ENCODE peak calls at places on chromosomes 7 and 10, in nine cellular contexts. W, V, A, T, F, M, I, L and U are unnamed samples.

GRCh38 chr7:33832326-33832725 is 73.0 kb upstream of the BMPER start:
- DNase-seq in W (no peak), M (no peak), L (no peak), T (no peak), V (no peak), F (no peak), A (no peak), I (no peak), U (no peak)

GRCh38 chr7:16062269-16062668 is 359.1 kb downstream of the CRPPA start:
- DNase-seq in W (no peak), V (no peak), L (no peak), T (peak; percentile 78), A (no peak), I (peak; percentile 77), F (no peak), M (peak; percentile 24), U (no peak)

GRCh38 chr7:121057878-121058277 is 69.4 kb downstream of the CPED1 start:
- DNase-seq in I (no peak), M (no peak), A (no peak), V (no peak), W (no peak), L (no peak), T (no peak), F (no peak), U (no peak)

GRCh38 chr7:134051020-134051419 is 76.1 kb upstream of the LRGUK start:
- DNase-seq in L (no peak), F (no peak), A (no peak), W (no peak), T (no peak), M (no peak), V (no peak), I (no peak), U (no peak)

GRCh38 chr7:121604627-121605296 is 208.7 kb upstream of the FAM3C start:
- DNase-seq in F (no peak), V (no peak), T (peak; percentile 59), A (no peak), M (no peak), W (no peak), I (peak; percentile 8), L (no peak), U (no peak)

GRCh38 chr7:155533120-155533826 is 13.1 kb downstream of the CNPY1 start:
- DNase-seq in A (no peak), M (no peak), V (no peak), W (no peak), T (no peak), L (peak; percentile 63), I (no peak), F (no peak), U (no peak)

GRCh38 chr7:139958599-139959380 is 104.0 kb downstream of the PARP12 start:
- DNase-seq in W (no peak), A (no peak), M (no peak), I (peak; percentile 95), F (no peak), L (no peak), T (peak; percentile 16), V (no peak), U (no peak)

GRCh38 chr10:97861924-97862323 is 12.3 kb downstream of the GOLGA7B start:
- DNase-seq in L (no peak), I (no peak), F (no peak), V (no peak), W (no peak), T (no peak), M (no peak), A (no peak), U (no peak)

GRCh38 chr7:154202002-154202401 is 149.8 kb downstream of the DPP6 start:
- DNase-seq in V (no peak), W (no peak), F (no peak), I (no peak), T (no peak), L (no peak), M (no peak), A (no peak), U (no peak)

GRCh38 chr10:87818505-87819273 is 663 bp upstream of the ATAD1 start:
- DNase-seq in A (peak; percentile 31), F (no peak), L (peak; percentile 67), I (peak; percentile 8), W (peak; percentile 64), M (no peak), T (no peak), V (no peak), U (peak; percentile 12)

GRCh38 chr10:60572511-60573194 is 183.0 kb upstream of the ANK3 start:
- DNase-seq in L (no peak), W (no peak), M (peak; percentile 21), I (peak; percentile 63), T (peak; percentile 66), F (peak; percentile 46), V (peak; percentile 48), A (peak; percentile 44), U (peak; percentile 51)

GRCh38 chr7:137545059-137545730 is 201.7 kb upstream of the PTN start:
- DNase-seq in M (no peak), A (no peak), W (no peak), L (no peak), T (no peak), I (no peak), F (no peak), V (no peak), U (no peak)

GRCh38 chr7:140003913-140004382 is 58.8 kb downstream of the PARP12 start:
- DNase-seq in T (peak; percentile 27), A (peak; percentile 43), W (peak; percentile 63), V (peak; percentile 42), L (peak; percentile 25), I (peak; percentile 82), F (no peak), M (no peak), U (peak; percentile 51)

GRCh38 chr10:78071140-78071856 is 37.6 kb downstream of the RPS24 start:
- DNase-seq in M (no peak), W (no peak), F (no peak), A (no peak), L (no peak), V (no peak), I (no peak), T (no peak), U (no peak)

GRCh38 chr10:15353471-15353870 is 17.6 kb downstream of the FAM171A1 start:
- DNase-seq in W (no peak), M (no peak), A (no peak), L (no peak), I (no peak), T (no peak), F (no peak), V (no peak), U (no peak)

GRCh38 chr7:7002416-7003062 is 176.5 kb upstream of the CCZ1B start:
- DNase-seq in M (no peak), W (no peak), T (no peak), L (no peak), A (no peak), F (no peak), V (no peak), I (no peak), U (no peak)

GRCh38 chr7:1492221-1492620 is 12.0 kb downstream of the INTS1 start:
- DNase-seq in I (no peak), M (no peak), A (no peak), T (no peak), V (no peak), W (no peak), L (no peak), F (no peak), U (no peak)
- H3K4me3 ChIP-seq in I (no peak overlapping the region), M (no peak overlapping the region), A (no peak overlapping the region), T (no peak overlapping the region), V (no peak overlapping the region), W (no peak overlapping the region), L (no peak overlapping the region), F (no peak overlapping the region), U (no peak overlapping the region)

GRCh38 chr7:74709880-74710671 is 52.6 kb downstream of the GTF2I start:
- DNase-seq in F (no peak), A (no peak), V (no peak), L (no peak), I (no peak), M (no peak), W (peak; percentile 38), T (no peak), U (no peak)
- H3K4me3 ChIP-seq in F (no peak overlapping the region), A (no peak overlapping the region), V (no peak overlapping the region), L (no peak overlapping the region), I (no peak overlapping the region), M (no peak overlapping the region), W (no peak overlapping the region), T (no peak overlapping the region), U (no peak overlapping the region)

GRCh38 chr10:31958849-31959248 is 30.2 kb upstream of the ARHGAP12 start:
- DNase-seq in F (no peak), A (no peak), I (no peak), L (no peak), M (no peak), W (no peak), V (no peak), T (no peak), U (no peak)

GRCh38 chr10:31961264-31961663 is 32.6 kb upstream of the ARHGAP12 start:
- DNase-seq in I (no peak), T (no peak), V (peak; percentile 16), F (no peak), M (no peak), A (peak; percentile 32), L (no peak), W (no peak), U (peak; percentile 62)

GRCh38 chr10:31956200-31956946 is 27.7 kb upstream of the ARHGAP12 start:
- DNase-seq in L (no peak), T (no peak), W (no peak), M (no peak), A (no peak), I (no peak), V (no peak), F (no peak), U (no peak)

GRCh38 chr10:31961675-31962074 is 33.0 kb upstream of the ARHGAP12 start:
- DNase-seq in L (no peak), T (no peak), W (peak; percentile 37), M (peak; percentile 65), I (peak; percentile 10), V (no peak), A (no peak), F (no peak), U (no peak)

DNA sequence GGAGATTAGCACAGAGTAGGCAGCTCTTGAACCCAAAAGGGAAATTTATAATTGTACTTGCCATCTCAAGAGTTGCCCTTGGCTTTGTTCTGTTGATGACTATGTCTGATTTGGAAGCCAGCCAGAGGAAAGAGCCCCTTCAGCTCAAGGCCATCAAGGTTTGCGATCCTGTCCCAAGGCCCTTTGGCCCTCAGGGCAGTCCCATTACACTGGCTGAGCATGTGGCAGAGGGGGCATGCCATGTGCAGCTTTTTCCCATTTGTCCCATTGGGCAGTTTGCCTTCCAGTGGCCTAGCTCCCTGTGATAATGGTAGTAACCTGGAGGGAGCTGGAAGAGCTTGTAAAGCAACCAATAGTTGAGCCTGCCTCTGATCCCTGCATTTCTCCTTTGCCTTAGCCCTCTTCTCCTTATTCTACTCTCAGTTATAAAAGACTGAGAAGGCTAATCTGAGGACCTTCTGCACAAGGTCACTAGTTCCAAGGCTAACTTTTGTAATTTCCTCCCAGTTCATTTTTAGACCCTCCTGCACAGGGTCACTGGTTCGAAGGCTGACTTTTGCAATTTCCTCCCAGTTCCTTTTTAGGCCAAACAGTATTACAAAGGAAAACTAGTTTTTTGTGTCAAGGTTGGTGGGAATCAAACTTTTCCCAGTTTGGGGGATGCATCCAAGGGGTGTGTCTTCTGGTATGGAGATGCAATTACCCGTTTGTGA is 31.0 kb upstream of the ARHGAP12 start:
- DNase-seq in W (no peak), A (no peak), I (no peak), F (no peak), V (no peak), M (no peak), L (no peak), T (no peak), U (no peak)
- H3K4me3 ChIP-seq in W (no peak overlapping the region), A (no peak overlapping the region), I (no peak overlapping the region), F (no peak overlapping the region), V (no peak overlapping the region), M (no peak overlapping the region), L (no peak overlapping the region), T (no peak overlapping the region), U (no peak overlapping the region)

GRCh38 chr10:129459762-129460539 is 7.1 kb upstream of the MGMT start:
- DNase-seq in T (no peak), L (no peak), M (no peak), V (no peak), I (no peak), W (no peak), F (no peak), A (no peak), U (no peak)
- H3K4me3 ChIP-seq in T (no peak overlapping the region), L (no peak overlapping the region), M (no peak overlapping the region), V (no peak overlapping the region), I (no peak overlapping the region), W (no peak overlapping the region), F (no peak overlapping the region), A (no peak overlapping the region), U (no peak overlapping the region)